ENCODE peak calls at places on chromosomes 13 and 19, in six cellular contexts. J, H, C, F, P and E are unnamed samples.

GRCh38 chr13:92136449-92137180 is 738.2 kb downstream of the GPC5 start:
- DNase-seq in P (no peak), C (no peak), J (peak; percentile 7), F (no peak), H (no peak), E (no peak)

GRCh38 chr19:55398200-55398947 is 9.2 kb downstream of the UBE2S start:
- DNase-seq in H (no peak), P (no peak), J (no peak), F (no peak), C (no peak), E (no peak)

GRCh38 chr19:23762884-23763711 is 4.4 kb upstream of the ZNF681 start:
- DNase-seq in C (peak; percentile 4), H (no peak), P (peak; percentile 84), J (peak; percentile 48), F (peak; percentile 88), E (peak; percentile 4)

GRCh38 chr19:13143135-13143534 is 7.0 kb downstream of the STX10 start:
- DNase-seq in C (no peak), J (peak; percentile 69), H (no peak), P (no peak), F (no peak), E (peak; percentile 84)

GRCh38 chr19:12783226-12783848 is 7.9 kb upstream of the JUNB start:
- DNase-seq in C (no peak), P (no peak), F (peak; percentile 84), H (no peak), J (no peak), E (no peak)

GRCh38 chr19:28130066-28130511 is 1082.9 kb downstream of the UQCRFS1 start:
- DNase-seq in C (no peak), F (no peak), P (no peak), H (no peak), J (no peak), E (no peak)

GRCh38 chr13:45055198-45055901 is 65.0 kb upstream of the GTF2F2 start:
- DNase-seq in F (peak; percentile 79), C (peak; percentile 53), J (peak; percentile 88), P (no peak), H (peak; percentile 67), E (peak; percentile 89)

GRCh38 chr13:105139380-105140285 is 1395.8 kb downstream of the EFNB2 start:
- DNase-seq in P (peak; percentile 20), J (peak; percentile 16), C (no peak), H (no peak), F (peak; percentile 70), E (peak; percentile 0)

GRCh38 chr13:23966221-23966690 is 69.0 kb upstream of the C1QTNF9B start:
- DNase-seq in F (no peak), P (no peak), C (no peak), H (no peak), J (no peak), E (no peak)

GRCh38 chr19:12769689-12770088 is 5.7 kb downstream of the HOOK2 start:
- DNase-seq in F (peak; percentile 70), H (no peak), C (no peak), J (no peak), P (no peak), E (no peak)

GRCh38 chr19:53294786-53295441 is 27.4 kb upstream of the VN1R4 start:
- DNase-seq in J (no peak), F (no peak), P (no peak), H (no peak), C (no peak), E (no peak)

GRCh38 chr13:23796546-23796945 is 92.7 kb downstream of the MIPEP start:
- DNase-seq in F (no peak), P (no peak), H (no peak), C (peak; percentile 14), J (no peak), E (no peak)

GRCh38 chr13:48562296-48563066 is 29.6 kb upstream of the RCBTB2 start:
- DNase-seq in C (no peak), H (no peak), P (peak; percentile 55), J (no peak), F (peak; percentile 62), E (no peak)

GRCh38 chr13:76715621-76716020 is 170.6 kb downstream of the KCTD12 start:
- DNase-seq in C (peak; percentile 31), H (no peak), P (no peak), J (no peak), F (no peak), E (peak; percentile 40)

GRCh38 chr19:33273881-33274662 is 28.3 kb downstream of the CEBPA start:
- DNase-seq in F (peak; percentile 67), P (no peak), H (peak; percentile 34), J (peak; percentile 85), C (peak; percentile 77), E (peak; percentile 94)

GRCh38 chr13:31781064-31781463 is 41.7 kb downstream of the RXFP2 start:
- DNase-seq in P (no peak), J (no peak), F (no peak), H (no peak), C (no peak), E (no peak)